ENCODE peak calls at places on chromosomes 1 and 21, in eight cellular contexts. One of them, this sample, is unnamed. For H3K36me3, the result is how much of the 10 kb centered on the place peaks cover.

GRCh38 chr1:202150187-202150586 is 5.7 kb upstream of the ARL8A start:
- DNase-seq in uterus: no peak
- DNase-seq in lower lobe of right lung: no peak
- DNase-seq in hepatocyte: no peak
- DNase-seq in adrenal gland: no peak
- DNase-seq in aorta: no peak
- DNase-seq in upper lobe of right lung: no peak
- DNase-seq in SK-N-SH: no peak
- DNase-seq in this sample: no peak

GRCh38 chr1:53089478-53090226 is 27.6 kb downstream of the PODN start:
- DNase-seq in SK-N-SH: no peak
- DNase-seq in aorta: no peak
- DNase-seq in adrenal gland: no peak
- DNase-seq in hepatocyte: peak
- DNase-seq in lower lobe of right lung: no peak
- DNase-seq in uterus: no peak
- DNase-seq in upper lobe of right lung: no peak
- DNase-seq in this sample: peak

GRCh38 chr1:13543927-13544556 is 30.2 kb upstream of the LRRC38 start:
- DNase-seq in SK-N-SH: peak
- DNase-seq in aorta: no peak
- DNase-seq in hepatocyte: peak
- DNase-seq in lower lobe of right lung: peak
- DNase-seq in upper lobe of right lung: peak
- DNase-seq in uterus: no peak
- DNase-seq in adrenal gland: peak
- DNase-seq in this sample: peak

GRCh38 chr1:6103854-6104530 is 58.3 kb downstream of the KCNAB2 start:
- DNase-seq in upper lobe of right lung: peak
- DNase-seq in uterus: no peak
- DNase-seq in adrenal gland: no peak
- DNase-seq in lower lobe of right lung: peak
- DNase-seq in hepatocyte: no peak
- DNase-seq in SK-N-SH: no peak
- DNase-seq in aorta: peak
- DNase-seq in this sample: no peak

GRCh38 chr1:68231627-68232303 is 558 bp downstream of the WLS start:
- DNase-seq in lower lobe of right lung: peak
- DNase-seq in hepatocyte: peak
- DNase-seq in aorta: peak
- DNase-seq in upper lobe of right lung: peak
- DNase-seq in uterus: peak
- DNase-seq in SK-N-SH: peak
- DNase-seq in adrenal gland: peak
- DNase-seq in this sample: peak

GRCh38 chr1:205061665-205062069 is 18.7 kb downstream of the CNTN2 start:
- DNase-seq in hepatocyte: peak
- DNase-seq in adrenal gland: peak
- DNase-seq in aorta: peak
- DNase-seq in upper lobe of right lung: peak
- DNase-seq in lower lobe of right lung: peak
- DNase-seq in SK-N-SH: peak
- DNase-seq in uterus: peak
- DNase-seq in this sample: peak

GRCh38 chr1:244171241-244171985 is 120.3 kb downstream of the ZBTB18 start:
- DNase-seq in SK-N-SH: no peak
- DNase-seq in aorta: peak
- DNase-seq in upper lobe of right lung: no peak
- DNase-seq in uterus: no peak
- DNase-seq in lower lobe of right lung: no peak
- DNase-seq in adrenal gland: no peak
- DNase-seq in hepatocyte: no peak
- DNase-seq in this sample: no peak

GRCh38 chr21:45039309-45040113 is 34.9 kb upstream of the ADARB1 start:
- DNase-seq in upper lobe of right lung: no peak
- DNase-seq in aorta: peak
- DNase-seq in hepatocyte: no peak
- DNase-seq in adrenal gland: no peak
- DNase-seq in SK-N-SH: peak
- DNase-seq in lower lobe of right lung: no peak
- DNase-seq in uterus: no peak
- DNase-seq in this sample: peak

GRCh38 chr1:8120693-8121260 is 94.7 kb upstream of the ERRFI1 start:
- DNase-seq in SK-N-SH: no peak
- DNase-seq in uterus: no peak
- DNase-seq in aorta: no peak
- DNase-seq in adrenal gland: no peak
- DNase-seq in upper lobe of right lung: no peak
- DNase-seq in hepatocyte: no peak
- DNase-seq in lower lobe of right lung: no peak
- DNase-seq in this sample: peak

GRCh38 chr1:245074232-245074747 is 80.5 kb upstream of the KIF26B start:
- DNase-seq in aorta: no peak
- DNase-seq in adrenal gland: no peak
- DNase-seq in SK-N-SH: no peak
- DNase-seq in hepatocyte: peak
- DNase-seq in upper lobe of right lung: no peak
- DNase-seq in lower lobe of right lung: no peak
- DNase-seq in uterus: peak
- DNase-seq in this sample: no peak

GRCh38 chr21:30194701-30195299 is 21.1 kb downstream of the CLDN8 start:
- DNase-seq in SK-N-SH: peak
- DNase-seq in upper lobe of right lung: no peak
- DNase-seq in adrenal gland: peak
- DNase-seq in aorta: no peak
- DNase-seq in hepatocyte: peak
- DNase-seq in uterus: no peak
- DNase-seq in lower lobe of right lung: no peak
- DNase-seq in this sample: peak

GRCh38 chr1:153866045-153866850 is 56.5 kb downstream of the GATAD2B start:
- DNase-seq in upper lobe of right lung: no peak
- DNase-seq in lower lobe of right lung: no peak
- DNase-seq in aorta: no peak
- DNase-seq in adrenal gland: no peak
- DNase-seq in uterus: peak
- DNase-seq in SK-N-SH: peak
- DNase-seq in hepatocyte: peak
- DNase-seq in this sample: no peak

GRCh38 chr1:205227584-205228006 is at the start of gene TMCC2:
- DNase-seq in hepatocyte: peak
- DNase-seq in aorta: peak
- DNase-seq in adrenal gland: peak
- DNase-seq in lower lobe of right lung: peak
- DNase-seq in SK-N-SH: peak
- DNase-seq in upper lobe of right lung: peak
- DNase-seq in uterus: peak
- DNase-seq in this sample: peak

GRCh38 chr1:197399691-197400521 is 131.9 kb downstream of the CRB1 start:
- DNase-seq in adrenal gland: peak
- DNase-seq in lower lobe of right lung: no peak
- DNase-seq in SK-N-SH: peak
- DNase-seq in uterus: no peak
- DNase-seq in hepatocyte: peak
- DNase-seq in aorta: no peak
- DNase-seq in upper lobe of right lung: no peak
- DNase-seq in this sample: peak

GRCh38 chr21:39633770-39634181 is 21.0 kb downstream of the B3GALT5 start:
- DNase-seq in adrenal gland: no peak
- DNase-seq in SK-N-SH: no peak
- DNase-seq in lower lobe of right lung: no peak
- DNase-seq in hepatocyte: peak
- DNase-seq in uterus: no peak
- DNase-seq in aorta: no peak
- DNase-seq in upper lobe of right lung: no peak
- DNase-seq in this sample: no peak

GRCh38 chr1:165408518-165408917 is 36.4 kb downstream of the RXRG start:
- DNase-seq in SK-N-SH: peak
- DNase-seq in uterus: no peak
- DNase-seq in hepatocyte: peak
- DNase-seq in adrenal gland: peak
- DNase-seq in aorta: no peak
- DNase-seq in upper lobe of right lung: no peak
- DNase-seq in lower lobe of right lung: no peak
- DNase-seq in this sample: peak

GRCh38 chr1:163365186-163365585 is 43.4 kb downstream of the NUF2 start:
- DNase-seq in upper lobe of right lung: no peak
- DNase-seq in lower lobe of right lung: no peak
- DNase-seq in hepatocyte: no peak
- DNase-seq in SK-N-SH: no peak
- DNase-seq in uterus: no peak
- DNase-seq in adrenal gland: no peak
- DNase-seq in aorta: no peak
- DNase-seq in this sample: no peak

GRCh38 chr21:35540950-35541632 is 492.0 kb upstream of the RUNX1 start:
- DNase-seq in hepatocyte: no peak
- DNase-seq in uterus: no peak
- DNase-seq in lower lobe of right lung: no peak
- DNase-seq in upper lobe of right lung: no peak
- DNase-seq in aorta: no peak
- DNase-seq in SK-N-SH: no peak
- DNase-seq in adrenal gland: no peak
- DNase-seq in this sample: no peak

GRCh38 chr1:31714442-31715096 is 10.8 kb upstream of the COL16A1 start:
- DNase-seq in hepatocyte: peak
- DNase-seq in aorta: peak
- DNase-seq in SK-N-SH: peak
- DNase-seq in uterus: peak
- DNase-seq in lower lobe of right lung: no peak
- DNase-seq in adrenal gland: peak
- DNase-seq in upper lobe of right lung: no peak
- DNase-seq in this sample: peak

GRCh38 chr21:39938086-39938611 is 70.9 kb downstream of the PCP4 start:
- DNase-seq in uterus: no peak
- DNase-seq in hepatocyte: no peak
- DNase-seq in upper lobe of right lung: no peak
- DNase-seq in SK-N-SH: no peak
- DNase-seq in lower lobe of right lung: no peak
- DNase-seq in aorta: no peak
- DNase-seq in adrenal gland: peak
- DNase-seq in this sample: no peak

GRCh38 chr1:206925116-206925736 is 3.5 kb upstream of the FCMR start:
- DNase-seq in lower lobe of right lung: peak
- DNase-seq in SK-N-SH: no peak
- DNase-seq in aorta: peak
- DNase-seq in upper lobe of right lung: peak
- DNase-seq in adrenal gland: peak
- DNase-seq in hepatocyte: peak
- DNase-seq in uterus: no peak
- DNase-seq in this sample: peak

GRCh38 chr21:31768720-31769119 is 36.8 kb upstream of the SCAF4 start:
- DNase-seq in upper lobe of right lung: no peak
- DNase-seq in SK-N-SH: no peak
- DNase-seq in adrenal gland: no peak
- DNase-seq in aorta: no peak
- DNase-seq in lower lobe of right lung: no peak
- DNase-seq in uterus: no peak
- DNase-seq in hepatocyte: no peak
- DNase-seq in this sample: no peak
- H3K4me3 ChIP-seq in upper lobe of right lung: no peak
- H3K4me3 ChIP-seq in SK-N-SH: no peak
- H3K4me3 ChIP-seq in adrenal gland: no peak
- H3K4me3 ChIP-seq in aorta: no peak
- H3K4me3 ChIP-seq in lower lobe of right lung: no peak
- H3K4me3 ChIP-seq in uterus: no peak
- H3K4me3 ChIP-seq in hepatocyte: no peak
- H3K4me3 ChIP-seq in this sample: no peak

DNA sequence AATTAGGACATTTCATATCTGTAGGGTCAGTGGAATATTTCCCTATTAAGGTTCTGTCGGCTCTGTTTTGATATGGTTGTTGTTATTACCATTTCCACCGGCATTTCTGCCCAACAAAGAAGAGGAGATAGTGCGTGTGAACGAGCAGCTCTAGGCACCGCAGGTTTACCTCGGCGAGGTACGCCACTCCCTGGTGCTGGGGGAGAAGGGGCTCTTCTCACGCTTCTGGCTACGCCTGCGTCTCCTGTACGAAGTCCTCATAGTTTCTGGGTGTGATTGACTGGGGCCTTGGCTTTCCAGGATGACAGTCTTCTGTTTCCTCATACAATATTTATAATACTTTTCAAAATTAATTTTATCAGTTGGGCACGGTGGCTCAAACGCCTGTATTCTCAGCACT is 54.4 kb upstream of the DIP2A start:
- DNase-seq in hepatocyte: no peak
- DNase-seq in uterus: no peak
- DNase-seq in upper lobe of right lung: no peak
- DNase-seq in SK-N-SH: no peak
- DNase-seq in lower lobe of right lung: peak
- DNase-seq in aorta: peak
- DNase-seq in adrenal gland: no peak
- DNase-seq in this sample: no peak
- H3K36me3 ChIP-seq in hepatocyte: under half
- H3K36me3 ChIP-seq in uterus: under half
- H3K36me3 ChIP-seq in upper lobe of right lung: under half
- H3K36me3 ChIP-seq in SK-N-SH: under half
- H3K36me3 ChIP-seq in lower lobe of right lung: half or more
- H3K36me3 ChIP-seq in aorta: under half
- H3K36me3 ChIP-seq in adrenal gland: under half
- H3K36me3 ChIP-seq in this sample: under half

GRCh38 chr1:2184934-2185333 is 9.6 kb downstream of the FAAP20 start:
- DNase-seq in upper lobe of right lung: peak
- DNase-seq in uterus: no peak
- DNase-seq in aorta: no peak
- DNase-seq in adrenal gland: no peak
- DNase-seq in lower lobe of right lung: no peak
- DNase-seq in hepatocyte: no peak
- DNase-seq in SK-N-SH: no peak
- DNase-seq in this sample: no peak

GRCh38 chr1:2184531-2184930 is 10.0 kb downstream of the FAAP20 start:
- DNase-seq in adrenal gland: no peak
- DNase-seq in SK-N-SH: no peak
- DNase-seq in lower lobe of right lung: no peak
- DNase-seq in aorta: no peak
- DNase-seq in hepatocyte: no peak
- DNase-seq in uterus: no peak
- DNase-seq in upper lobe of right lung: no peak
- DNase-seq in this sample: no peak

GRCh38 chr1:2182376-2182775 is 12.2 kb downstream of the FAAP20 start:
- DNase-seq in adrenal gland: no peak
- DNase-seq in upper lobe of right lung: no peak
- DNase-seq in aorta: no peak
- DNase-seq in SK-N-SH: no peak
- DNase-seq in uterus: no peak
- DNase-seq in lower lobe of right lung: no peak
- DNase-seq in hepatocyte: no peak
- DNase-seq in this sample: no peak

GRCh38 chr1:2181752-2182151 is 12.8 kb downstream of the FAAP20 start:
- DNase-seq in adrenal gland: no peak
- DNase-seq in lower lobe of right lung: no peak
- DNase-seq in uterus: no peak
- DNase-seq in SK-N-SH: no peak
- DNase-seq in aorta: no peak
- DNase-seq in upper lobe of right lung: no peak
- DNase-seq in hepatocyte: no peak
- DNase-seq in this sample: no peak

GRCh38 chr1:2183937-2184334 is 10.6 kb downstream of the FAAP20 start:
- DNase-seq in SK-N-SH: no peak
- DNase-seq in upper lobe of right lung: no peak
- DNase-seq in lower lobe of right lung: no peak
- DNase-seq in uterus: no peak
- DNase-seq in adrenal gland: no peak
- DNase-seq in aorta: no peak
- DNase-seq in hepatocyte: no peak
- DNase-seq in this sample: no peak
- H3K4me3 ChIP-seq in SK-N-SH: no peak
- H3K4me3 ChIP-seq in upper lobe of right lung: no peak
- H3K4me3 ChIP-seq in lower lobe of right lung: no peak
- H3K4me3 ChIP-seq in uterus: no peak
- H3K4me3 ChIP-seq in adrenal gland: no peak
- H3K4me3 ChIP-seq in aorta: no peak
- H3K4me3 ChIP-seq in hepatocyte: no peak
- H3K4me3 ChIP-seq in this sample: no peak

GRCh38 chr1:21899972-21900371 is 37.1 kb downstream of the HSPG2 start:
- DNase-seq in adrenal gland: no peak
- DNase-seq in SK-N-SH: no peak
- DNase-seq in lower lobe of right lung: no peak
- DNase-seq in uterus: peak
- DNase-seq in upper lobe of right lung: no peak
- DNase-seq in hepatocyte: no peak
- DNase-seq in aorta: no peak
- DNase-seq in this sample: no peak
- H3K36me3 ChIP-seq in adrenal gland: under half
- H3K36me3 ChIP-seq in SK-N-SH: under half
- H3K36me3 ChIP-seq in lower lobe of right lung: under half
- H3K36me3 ChIP-seq in uterus: under half
- H3K36me3 ChIP-seq in upper lobe of right lung: under half
- H3K36me3 ChIP-seq in hepatocyte: under half
- H3K36me3 ChIP-seq in aorta: under half
- H3K36me3 ChIP-seq in this sample: under half